ENCODE peak calls at places on chromosomes 11 and 22, in four cellular contexts. B, V, S and I are unnamed samples.

GRCh38 chr11:1574256-1575242 is 2.5 kb upstream of the DUSP8 start:
- DNase-seq in B (peak; percentile 59), V (peak; percentile 33), S (no peak), I (no peak)

GRCh38 chr11:83938148-83938547 is 652.0 kb upstream of the CCDC90B start:
- DNase-seq in S (no peak), V (no peak), B (no peak), I (no peak)

GRCh38 chr22:25380141-25380747 is 160.8 kb downstream of the CRYBB2 start:
- DNase-seq in B (no peak), S (no peak), V (no peak), I (no peak)

GRCh38 chr22:37197451-37198289 is 9.6 kb upstream of the C1QTNF6 start:
- DNase-seq in S (no peak), B (peak; percentile 86), V (peak; percentile 87), I (peak; percentile 40)

GRCh38 chr11:61543606-61544306 is 35.2 kb downstream of the LRRC10B start:
- DNase-seq in S (peak; percentile 18), B (no peak), V (peak; percentile 83), I (no peak)

GRCh38 chr11:85295872-85296271 is 331.3 kb downstream of the DLG2 start:
- DNase-seq in B (no peak), S (no peak), V (no peak), I (no peak)

GRCh38 chr11:77407613-77408012 is 66.3 kb downstream of the PAK1 start:
- DNase-seq in V (peak; percentile 91), S (peak; percentile 78), B (peak; percentile 40), I (peak; percentile 27)

GRCh38 chr11:2441171-2441570 is 3.1 kb downstream of the TRPM5 start:
- DNase-seq in B (no peak), V (no peak), S (no peak), I (no peak)

GRCh38 chr22:43092085-43092484 is 2.9 kb upstream of the TTLL1 start:
- DNase-seq in B (no peak), V (no peak), S (no peak), I (no peak)

GRCh38 chr11:11189501-11189900 is 163.5 kb downstream of the CSNK2A3 start:
- DNase-seq in V (no peak), S (no peak), B (no peak), I (no peak)

GRCh38 chr11:75588067-75588481 is 26.0 kb downstream of the SERPINH1 start:
- DNase-seq in S (no peak), V (no peak), B (no peak), I (no peak)

GRCh38 chr22:49655168-49655812 is 172.4 kb downstream of the BRD1 start:
- DNase-seq in V (no peak), B (no peak), S (no peak), I (no peak)

GRCh38 chr11:6637871-6638270 is 17.7 kb downstream of the DCHS1 start:
- DNase-seq in S (no peak), V (peak; percentile 34), B (peak; percentile 66), I (no peak)

GRCh38 chr11:61702701-61703312 is 22.6 kb downstream of the DAGLA start:
- DNase-seq in B (no peak), V (no peak), S (no peak), I (no peak)

GRCh38 chr22:19098157-19098556 is 24.1 kb downstream of the DGCR2 start:
- DNase-seq in V (no peak), S (no peak), B (no peak), I (no peak)

GRCh38 chr11:72613977-72614376 is 60.2 kb downstream of the PDE2A start:
- DNase-seq in V (no peak), B (no peak), S (no peak), I (no peak)

GRCh38 chr11:128726464-128727139 is 32.7 kb downstream of the FLI1 start:
- DNase-seq in V (no peak), S (no peak), B (no peak), I (no peak)

GRCh38 chr22:31661851-31662667 is at the start of gene PISD:
- DNase-seq in V (peak; percentile 95), B (peak; percentile 94), S (peak; percentile 93), I (peak; percentile 89)

GRCh38 chr11:69321877-69322350 is 28.0 kb downstream of the MYEOV start:
- DNase-seq in B (no peak), V (peak; percentile 97), S (peak; percentile 85), I (no peak)

GRCh38 chr11:118910309-118911112 is 15.2 kb downstream of the BCL9L start:
- DNase-seq in V (peak; percentile 94), B (peak; percentile 79), S (peak; percentile 83), I (no peak)

GRCh38 chr11:19602906-19603305 is 109.7 kb upstream of the NAV2 start:
- DNase-seq in B (no peak), V (no peak), S (no peak), I (no peak)

GRCh38 chr11:63505857-63506528 is at the start of gene LGALS12:
- DNase-seq in V (no peak), B (no peak), S (no peak), I (no peak)

GRCh38 chr11:19242184-19242932 is 1.6 kb upstream of the E2F8 start:
- DNase-seq in V (no peak), S (peak; percentile 4), B (no peak), I (no peak)

GRCh38 chr11:72817966-72818365 is 3.8 kb downstream of the ATG16L2 start:
- DNase-seq in V (no peak), B (no peak), S (no peak), I (no peak)

GRCh38 chr22:44311104-44311854 is 1.5 kb downstream of the SHISAL1 start:
- DNase-seq in B (no peak), V (no peak), S (no peak), I (no peak)

GRCh38 chr22:18075101-18075730 is 2.6 kb upstream of the PEX26 start:
- DNase-seq in B (no peak), V (no peak), S (no peak), I (no peak)

GRCh38 chr11:114883472-114883871 is 205.1 kb downstream of the NXPE2 start:
- DNase-seq in B (no peak), V (no peak), S (no peak), I (no peak)

GRCh38 chr22:42772647-42773046 is 52.0 kb upstream of the A4GALT start:
- DNase-seq in B (no peak), V (no peak), S (no peak), I (no peak)

GRCh38 chr11:2588809-2589537 is 110.8 kb downstream of the KCNQ1OT1 start:
- DNase-seq in V (no peak), B (no peak), S (no peak), I (no peak)

GRCh38 chr22:41976961-41977566 is 7.8 kb downstream of the SEPTIN3 start:
- DNase-seq in S (no peak), B (no peak), V (no peak), I (no peak)

GRCh38 chr11:121696177-121696863 is 243.6 kb upstream of the SORL1-AS1 start:
- DNase-seq in V (no peak), S (no peak), B (no peak), I (no peak)

GRCh38 chr11:829116-829945 is 1.6 kb downstream of the CRACR2B start:
- DNase-seq in B (no peak), V (no peak), S (no peak), I (no peak)

GRCh38 chr22:28025866-28026575 is 107.0 kb upstream of the PITPNB start:
- DNase-seq in B (no peak), S (no peak), V (no peak), I (peak; percentile 7)

GRCh38 chr11:13896990-13897353 is 65.6 kb upstream of the SPON1 start:
- DNase-seq in S (no peak), V (no peak), B (no peak), I (no peak)

GRCh38 chr11:128212324-128212723 is 375.0 kb downstream of the ETS1 start:
- DNase-seq in B (no peak), V (no peak), S (no peak), I (no peak)

GRCh38 chr11:38784164-38784563 is 2186.1 kb upstream of the RAG2 start:
- DNase-seq in V (no peak), B (no peak), S (no peak), I (no peak)

GRCh38 chr11:61149624-61150615 is 11.3 kb downstream of the VPS37C start:
- DNase-seq in S (no peak), B (no peak), V (peak; percentile 33), I (no peak)

GRCh38 chr11:10303558-10304363 is 1.1 kb upstream of the ADM start:
- DNase-seq in V (peak; percentile 85), S (peak; percentile 52), B (peak; percentile 40), I (peak; percentile 41)

GRCh38 chr11:134024420-134025085 is 44.3 kb upstream of the JAM3 start:
- DNase-seq in B (no peak), S (no peak), V (no peak), I (no peak)
- TF ChIP-seq CTCF in B (no peak), S (no peak), V (no peak), I (no peak)

DNA sequence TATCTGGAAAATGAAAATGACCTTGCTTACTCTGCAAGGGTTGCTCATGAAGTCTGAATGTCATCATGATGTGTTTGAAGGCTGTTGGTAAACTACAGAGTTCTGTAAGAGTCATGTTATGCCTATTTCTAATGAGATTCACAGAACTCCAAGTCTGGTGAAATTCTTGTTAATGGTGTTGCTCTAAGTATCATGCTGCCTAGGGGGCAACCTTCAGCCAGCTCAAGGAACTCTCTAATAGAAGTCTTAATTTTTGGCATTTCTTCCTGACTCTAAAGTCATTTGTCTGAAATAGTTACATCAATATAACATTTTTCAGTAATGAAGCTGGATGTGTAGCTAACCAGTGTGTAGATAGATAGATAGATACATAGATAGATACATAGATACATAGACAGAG is 302.8 kb downstream of the FAT3 start:
- DNase-seq in B (no peak), S (no peak), V (no peak), I (no peak)
- TF ChIP-seq CTCF in B (no peak), S (peak; percentile 45), V (no peak), I (no peak)

GRCh38 chr11:17563961-17564686 is 17.1 kb downstream of the OTOG start:
- DNase-seq in V (no peak), B (no peak), S (no peak), I (no peak)

GRCh38 chr11:17563248-17563647 is 16.2 kb downstream of the OTOG start:
- DNase-seq in B (no peak), V (peak; percentile 2), S (no peak), I (no peak)

GRCh38 chr11:17561111-17561415 is 14.0 kb downstream of the OTOG start:
- DNase-seq in V (no peak), S (no peak), B (no peak), I (no peak)

GRCh38 chr11:17561466-17562001 is 14.5 kb downstream of the OTOG start:
- DNase-seq in B (no peak), V (no peak), S (no peak), I (no peak)

GRCh38 chr11:17564687-17565042 is 17.6 kb downstream of the OTOG start:
- DNase-seq in V (peak; percentile 4), S (no peak), B (no peak), I (no peak)
- TF ChIP-seq CTCF in V (peak; percentile 23), S (peak; percentile 44), B (no peak), I (no peak)

DNA sequence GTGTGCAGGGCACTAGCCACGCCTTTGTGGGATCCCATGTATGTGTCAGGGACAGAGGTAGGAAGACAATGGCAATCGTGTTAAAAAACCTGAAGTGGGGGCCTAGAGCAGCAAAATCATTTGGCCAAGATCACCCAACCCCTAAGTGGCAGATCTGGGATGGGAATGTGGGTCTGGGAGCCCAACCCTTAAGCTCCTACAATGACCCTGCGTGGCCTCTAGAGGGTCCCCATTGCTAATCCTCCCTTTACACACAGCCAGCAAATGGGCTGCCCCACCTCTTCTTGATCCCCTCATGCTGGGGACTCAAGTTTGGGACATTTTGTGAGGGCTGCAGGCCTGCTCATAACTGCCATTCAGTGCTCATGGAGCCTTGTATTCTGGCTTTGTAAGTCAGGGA is 73.2 kb upstream of the SUSD2 start:
- DNase-seq in B (no peak), S (no peak), V (no peak), I (no peak)
- TF ChIP-seq CTCF in B (no peak), S (no peak), V (peak; percentile 8), I (no peak)